ENCODE peak calls at places on chromosomes 4 and X, in five cellular contexts. A, S, N, Z and G are unnamed samples.

GRCh38 chr4:10715135-10715534 is 30.6 kb upstream of the CLNK start:
- DNase-seq in N (no peak), Z (no peak), A (no peak), S (no peak), G (no peak)

GRCh38 chr4:126451237-126451885 is 1136.6 kb downstream of the FAT4 start:
- DNase-seq in A (peak), S (no peak), N (no peak), Z (no peak), G (no peak)

GRCh38 chr4:138796761-138797160 is 218.8 kb upstream of the NOCT start:
- DNase-seq in Z (no peak), N (no peak), S (no peak), A (no peak), G (no peak)

GRCh38 chr4:147247577-147247976 is 233.3 kb upstream of the EDNRA start:
- DNase-seq in S (no peak), Z (no peak), N (peak), A (peak), G (no peak)

GRCh38 chr4:21139327-21139726 is 439.1 kb downstream of the PACRGL start:
- DNase-seq in Z (no peak), N (no peak), A (no peak), S (no peak), G (no peak)

GRCh38 chr4:150769235-150769634 is 187.3 kb downstream of the MAB21L2 start:
- DNase-seq in Z (no peak), S (peak), N (peak), A (peak), G (no peak)

GRCh38 chrX:153933751-153934472 is 925 bp downstream of the NAA10 start:
- DNase-seq in A (peak), N (no peak), S (no peak), Z (no peak), G (no peak)

GRCh38 chrX:128781506-128781905 is 729.3 kb upstream of the ACTRT1 start:
- DNase-seq in Z (no peak), A (no peak), N (peak), S (peak), G (no peak)

GRCh38 chr4:83454626-83455025 is 997 bp downstream of the HELQ start:
- DNase-seq in S (no peak), N (no peak), Z (no peak), A (peak), G (no peak)

GRCh38 chr4:587671-588350 is 11.7 kb upstream of the TMEM271 start:
- DNase-seq in N (no peak), S (no peak), Z (no peak), A (no peak), G (no peak)

GRCh38 chr4:44978035-44978434 is 251.7 kb upstream of the GNPDA2 start:
- DNase-seq in A (no peak), Z (no peak), N (no peak), S (no peak), G (no peak)

DNA sequence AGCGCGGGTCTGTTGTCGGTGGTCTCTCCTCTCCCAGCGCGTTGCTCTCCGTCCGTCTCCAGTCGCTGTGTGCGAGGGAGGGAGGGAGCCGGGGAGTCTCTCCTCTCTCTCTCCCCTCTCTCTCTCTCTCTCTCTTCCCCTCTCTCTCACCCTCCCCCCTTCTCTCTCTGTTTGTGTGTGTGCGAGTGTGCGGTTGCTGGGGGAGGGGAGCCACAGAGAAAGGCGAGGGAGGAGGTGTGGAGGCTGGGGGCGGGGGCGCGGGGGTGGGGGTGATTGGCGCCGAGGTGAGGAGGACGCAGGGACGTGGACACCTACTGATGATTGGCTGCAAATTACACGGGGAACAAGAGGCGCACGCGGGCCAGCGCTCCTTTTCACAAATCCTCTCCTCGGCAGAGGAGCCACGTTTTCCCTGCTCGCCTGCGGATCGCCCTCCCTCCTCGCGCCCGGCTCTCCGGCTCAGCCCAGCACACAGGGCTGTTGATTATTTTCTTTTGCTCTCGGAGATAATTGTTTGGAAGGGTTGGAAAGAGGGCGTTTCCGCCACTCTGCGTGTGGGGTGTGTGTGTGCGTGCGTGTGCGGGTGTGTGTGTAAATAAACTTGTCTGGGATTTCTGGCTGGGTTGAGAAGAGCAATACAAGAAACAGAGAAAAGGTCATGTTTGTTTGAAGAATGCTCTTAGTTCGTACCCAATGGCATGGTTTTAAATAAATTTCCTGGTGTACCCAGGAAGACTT is at the start of gene CXXC4:
- DNase-seq in N (peak), S (peak), A (peak), Z (peak), G (peak)
- TF ChIP-seq POLR2A in N (no peak), S (peak), A (no peak), Z (peak), G (no peak)

GRCh38 chr4:153529646-153530045 is 63.5 kb downstream of the TMEM131L start:
- DNase-seq in Z (no peak), N (no peak), A (peak), S (no peak), G (no peak)

GRCh38 chr4:153532227-153532626 is 66.1 kb downstream of the TMEM131L start:
- DNase-seq in A (no peak), Z (no peak), S (no peak), N (no peak), G (no peak)

GRCh38 chr4:153530284-153530995 is 64.3 kb downstream of the TMEM131L start:
- DNase-seq in A (no peak), N (no peak), Z (no peak), S (no peak), G (no peak)

GRCh38 chr4:153532636-153533035 is 66.5 kb downstream of the TMEM131L start:
- DNase-seq in A (no peak), N (no peak), Z (no peak), S (no peak), G (no peak)

DNA sequence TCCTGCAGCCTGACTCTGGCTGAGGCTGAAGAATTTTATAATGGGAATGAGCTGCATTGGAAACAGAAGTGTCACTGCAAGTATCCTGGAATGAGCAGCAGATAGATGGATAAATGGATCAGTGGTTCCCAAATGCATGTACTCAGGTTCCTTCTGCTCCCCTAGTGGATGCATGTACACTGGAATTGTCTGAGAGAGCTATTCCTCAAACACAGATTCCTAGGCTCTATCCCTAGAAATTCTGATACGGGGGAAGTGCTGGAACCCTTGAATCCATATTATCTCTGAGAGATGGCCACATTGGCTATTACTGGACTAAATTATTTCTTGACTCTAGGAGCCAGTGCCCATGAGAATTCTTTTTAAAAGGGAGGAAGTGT is 64.8 kb downstream of the TMEM131L start:
- DNase-seq in A (no peak), S (no peak), N (no peak), Z (no peak), G (no peak)
- H3K27ac ChIP-seq in A (no peak), S (no peak), N (no peak), Z (no peak), G (no peak)

DNA sequence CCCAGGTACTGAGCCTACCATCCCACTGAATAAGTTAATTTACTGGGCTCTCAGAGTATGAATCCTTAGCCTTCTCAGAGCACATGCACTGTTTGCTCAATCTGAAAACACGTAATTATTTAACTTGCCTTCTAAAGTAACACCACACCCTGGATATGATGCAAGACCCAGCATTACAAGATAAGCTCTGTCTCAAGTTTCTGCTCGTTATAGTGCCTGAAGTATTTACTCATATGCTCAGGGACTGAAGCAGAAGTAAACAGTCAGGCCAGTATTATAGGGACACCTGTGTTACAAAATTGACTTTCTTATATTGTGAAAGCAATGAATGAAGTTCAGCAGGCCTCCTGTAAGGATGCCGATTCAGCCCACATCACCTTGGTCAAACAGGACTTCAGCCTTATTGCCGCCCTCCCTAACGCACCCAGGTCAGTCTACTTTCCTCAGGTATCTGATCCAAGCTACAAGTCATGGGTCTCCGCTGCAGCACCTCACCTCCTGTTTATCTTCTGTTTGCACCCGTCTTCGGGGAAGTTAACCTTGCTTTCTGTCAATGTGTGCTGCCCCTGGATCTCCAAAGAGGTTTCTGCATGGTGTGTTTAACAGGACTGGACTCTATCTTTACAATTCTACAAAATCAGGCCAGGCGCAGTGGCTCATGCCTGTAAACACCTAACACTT is 42.9 kb upstream of the KLF3 start:
- DNase-seq in N (peak), A (peak), Z (no peak), S (peak), G (no peak)
- TF ChIP-seq POLR2A in N (no peak), A (no peak), Z (no peak), S (peak), G (no peak)

GRCh38 chr4:23373269-23373668 is 516.6 kb downstream of the PPARGC1A start:
- DNase-seq in A (peak), N (peak), S (peak), Z (no peak), G (no peak)

GRCh38 chr4:23369331-23369730 is 520.5 kb downstream of the PPARGC1A start:
- DNase-seq in N (no peak), Z (no peak), S (no peak), A (no peak), G (no peak)

GRCh38 chr4:23374280-23374679 is 515.6 kb downstream of the PPARGC1A start:
- DNase-seq in A (no peak), N (peak), S (no peak), Z (no peak), G (no peak)
- H3K27ac ChIP-seq in A (no peak), N (no peak), S (no peak), Z (no peak), G (no peak)

GRCh38 chrX:73215263-73215662 is 612 bp upstream of the NAP1L2 start:
- DNase-seq in N (no peak), A (no peak), Z (no peak), S (no peak), G (no peak)

GRCh38 chrX:73213734-73214133 is 917 bp downstream of the NAP1L2 start:
- DNase-seq in A (no peak), Z (no peak), S (no peak), N (no peak), G (no peak)

DNA sequence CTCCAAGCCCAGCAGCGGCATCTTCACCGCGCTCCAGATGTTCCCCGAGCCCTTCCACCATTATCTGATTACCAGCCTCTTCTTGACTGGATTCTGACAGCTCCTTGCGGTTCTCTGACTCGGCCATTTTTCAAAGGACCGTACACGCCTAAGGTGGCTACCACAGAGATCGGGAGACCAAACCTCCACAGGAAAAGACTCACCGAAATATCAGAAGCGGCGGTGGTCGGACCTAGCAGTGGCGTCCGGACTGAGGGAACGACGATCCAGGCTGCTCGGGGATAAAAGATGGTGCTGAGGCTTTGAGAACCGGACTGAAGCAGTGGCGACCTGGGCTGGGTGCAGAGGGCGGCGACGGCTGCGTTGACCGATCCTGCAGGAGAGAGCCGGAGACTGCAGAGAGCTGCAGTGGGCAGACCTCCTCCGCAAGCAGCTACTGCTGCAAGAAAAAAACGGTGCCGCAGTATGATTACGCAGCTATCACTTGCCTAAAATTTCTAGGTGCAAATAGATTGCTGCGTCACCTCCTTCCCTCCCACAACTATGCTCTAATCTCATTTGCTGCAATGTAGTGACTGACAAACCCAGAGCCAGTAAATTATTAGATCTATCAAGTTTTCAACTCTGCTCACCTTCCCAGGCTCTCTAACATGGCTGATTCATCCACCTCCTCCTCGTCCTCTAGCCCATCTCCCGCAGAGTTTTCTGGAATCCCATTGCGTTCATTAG is at the start of gene NAP1L2:
- DNase-seq in N (peak), A (no peak), Z (peak), S (peak), G (peak)
- TF ChIP-seq POLR2A in N (no peak), A (no peak), Z (peak), S (no peak), G (no peak)

GRCh38 chr4:140653718-140654515 is 85.2 kb upstream of the UCP1 start:
- DNase-seq in S (no peak), A (peak), N (no peak), Z (no peak), G (no peak)

GRCh38 chr4:140648716-140649115 is 80.0 kb upstream of the UCP1 start:
- DNase-seq in S (no peak), N (no peak), Z (no peak), A (peak), G (no peak)

GRCh38 chr4:140659935-140660710 is 91.4 kb upstream of the UCP1 start:
- DNase-seq in S (no peak), A (peak), Z (no peak), N (no peak), G (no peak)

GRCh38 chr4:140652601-140653000 is 83.8 kb upstream of the UCP1 start:
- DNase-seq in A (no peak), N (no peak), S (no peak), Z (no peak), G (no peak)

GRCh38 chr4:140654516-140654855 is 85.7 kb upstream of the UCP1 start:
- DNase-seq in Z (no peak), N (no peak), S (no peak), A (peak), G (no peak)
- H3K27ac ChIP-seq in Z (no peak), N (no peak), S (no peak), A (peak), G (no peak)